ENCODE peak calls at places on chromosomes 1 and 21, in seven cellular contexts. P is heart left ventricle, L is breast epithelium, G is adrenal gland, J is gastrocnemius medialis, H is stomach, D is body of pancreas. R is an unnamed sample.

GRCh38 chr1:185917646-185918045 is 183.5 kb downstream of the HMCN1 start:
- DNase-seq in H (no peak), J (no peak), G (peak), D (no peak), P (no peak), L (no peak), R (no peak)

GRCh38 chr21:38297193-38297592 is 40.4 kb downstream of the KCNJ15 start:
- DNase-seq in G (no peak), H (no peak), P (no peak), D (no peak), J (no peak), L (no peak), R (peak)

GRCh38 chr1:94029135-94029993 is 91.6 kb downstream of the ABCA4 start:
- DNase-seq in J (no peak), G (no peak), P (no peak), H (no peak), L (no peak), D (no peak), R (no peak)

GRCh38 chr1:228511014-228511413 is 23.8 kb downstream of the RNF187 start:
- DNase-seq in D (no peak), L (no peak), P (no peak), G (no peak), H (no peak), J (no peak), R (no peak)

GRCh38 chr1:24266398-24266941 is 52.7 kb upstream of the GRHL3 start:
- DNase-seq in D (no peak), J (peak), H (no peak), L (no peak), P (no peak), G (no peak), R (no peak)

GRCh38 chr21:33552999-33553598 is 10.3 kb downstream of the SON start:
- DNase-seq in J (no peak), H (no peak), L (no peak), D (no peak), P (no peak), G (no peak), R (no peak)

GRCh38 chr1:21749109-21749508 is 33.8 kb downstream of the USP48 start:
- DNase-seq in L (no peak), J (no peak), G (no peak), P (no peak), H (no peak), D (no peak), R (no peak)

GRCh38 chr1:24929091-24929875 is 793 bp downstream of the RUNX3 start:
- DNase-seq in L (no peak), G (no peak), H (no peak), D (no peak), P (no peak), J (no peak), R (no peak)

GRCh38 chr1:151001592-151001991 is 5.1 kb downstream of the MINDY1 start:
- DNase-seq in L (no peak), D (no peak), G (no peak), J (no peak), P (no peak), H (no peak), R (no peak)

DNA sequence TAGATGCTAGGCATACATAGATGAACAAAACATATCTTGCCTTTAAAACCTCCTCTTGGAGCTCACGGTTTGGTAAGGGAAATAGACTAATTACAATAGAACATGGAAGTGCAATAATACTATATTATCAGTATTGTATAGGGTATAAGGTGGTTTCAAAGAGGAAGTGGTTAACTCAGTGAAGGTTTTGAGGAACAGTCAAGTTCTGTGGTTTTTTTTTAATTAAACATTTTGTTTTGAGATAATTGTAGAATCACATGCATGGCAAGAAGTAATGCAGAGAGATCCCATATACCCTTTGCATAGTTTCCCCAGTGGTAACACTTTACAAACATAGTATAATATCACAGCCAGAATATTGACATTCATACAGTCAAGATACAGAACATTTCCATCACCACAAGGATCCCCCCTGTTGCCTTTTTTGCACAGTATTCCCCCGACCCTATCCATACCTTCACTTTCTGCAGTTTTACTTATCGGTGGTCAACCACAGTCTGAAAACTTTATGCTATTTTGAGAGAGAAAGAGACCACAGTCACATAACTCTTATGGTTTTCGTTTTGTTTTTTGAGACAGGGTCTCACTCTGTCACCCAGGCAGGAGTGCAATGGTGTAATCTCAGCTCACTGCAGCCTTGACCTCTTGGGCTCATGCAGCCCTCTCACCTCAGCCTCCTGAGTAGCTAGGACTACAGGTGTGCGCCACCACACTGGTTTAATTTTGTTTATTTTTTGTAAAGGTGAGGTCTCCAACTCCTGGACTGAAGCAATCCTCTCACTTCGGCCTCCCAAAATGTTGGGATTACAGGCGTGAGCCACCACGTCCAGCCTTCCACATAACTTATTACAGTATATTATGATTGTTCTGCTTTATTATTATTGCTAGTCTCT is 60.5 kb upstream of the KIAA1614 start:
- DNase-seq in J (no peak), L (no peak), P (no peak), H (no peak), G (no peak), D (no peak), R (no peak)
- TF ChIP-seq POLR2A in J (no peak), L (no peak), P (no peak), H (no peak), G (no peak), D (no peak), R (no peak)

DNA sequence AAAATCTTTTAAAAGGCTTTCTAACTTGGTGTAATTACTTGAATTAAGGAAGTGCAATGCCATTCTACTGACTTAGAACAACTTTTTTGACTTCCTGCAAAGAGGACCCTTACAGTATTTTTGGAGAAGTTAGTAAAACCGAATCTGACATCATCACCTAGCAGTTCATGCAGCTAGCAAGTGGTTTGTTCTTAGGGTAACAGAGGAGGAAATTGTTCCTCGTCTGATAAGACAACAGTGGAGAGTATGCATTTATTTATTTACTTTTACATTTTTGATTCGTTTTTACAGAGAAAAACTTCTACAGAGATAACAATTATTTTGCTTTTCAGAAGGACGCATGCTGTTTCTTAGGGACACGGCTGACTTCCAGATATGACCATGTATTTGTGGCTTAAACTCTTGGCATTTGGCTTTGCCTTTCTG is at the start of gene PTPRC:
- DNase-seq in D (peak), G (no peak), H (no peak), P (no peak), J (no peak), L (no peak), R (no peak)
- TF ChIP-seq POLR2A in D (peak), G (no peak), H (no peak), P (no peak), J (no peak), L (no peak), R (no peak)

GRCh38 chr1:89758127-89758526 is 62.7 kb upstream of the LRRC8D start:
- DNase-seq in H (no peak), L (no peak), D (no peak), P (no peak), J (no peak), G (no peak), R (no peak)
- TF ChIP-seq POLR2A in H (no peak), L (no peak), D (no peak), P (no peak), J (no peak), G (no peak), R (no peak)

DNA sequence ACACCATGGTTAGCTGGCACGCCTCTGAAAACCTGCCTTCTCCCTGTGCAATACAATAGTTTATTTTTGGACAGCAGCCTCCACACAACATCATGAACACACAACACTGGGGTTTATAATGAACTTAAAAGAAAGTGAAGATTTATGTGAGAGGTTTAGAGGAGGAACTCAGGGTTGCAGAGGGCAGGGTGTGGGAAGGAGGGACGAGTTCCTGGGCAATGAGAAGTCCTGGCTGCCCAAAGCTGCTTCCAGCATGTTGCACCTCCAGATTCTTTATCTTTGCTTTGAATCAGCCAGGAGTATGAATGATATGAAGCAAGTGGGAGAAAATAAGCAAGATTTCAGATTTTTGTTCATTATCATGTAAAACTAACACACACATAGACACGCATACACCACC is 11.3 kb upstream of the LRRC8D start:
- DNase-seq in J (no peak), D (no peak), H (no peak), G (no peak), P (no peak), L (no peak), R (no peak)
- TF ChIP-seq POLR2A in J (no peak), D (no peak), H (no peak), G (no peak), P (no peak), L (no peak), R (no peak)